ENCODE peak calls at places on chromosomes 12 and 14, in seven cellular contexts. G is HCT116, O is MM.1S, A is tibial artery, P is transverse colon, Q is left ventricle myocardium inferior, S is lower lobe of right lung. Z is an unnamed sample.

GRCh38 chr12:40903040-40903439 is 210.8 kb downstream of the CNTN1 start:
- DNase-seq in A (no peak), O (no peak), Q (no peak), S (no peak), G (no peak), P (no peak), Z (no peak)

GRCh38 chr12:84697141-84697540 is 215.5 kb downstream of the SLC6A15 start:
- DNase-seq in P (no peak), O (no peak), S (no peak), G (no peak), Q (no peak), A (no peak), Z (no peak)

GRCh38 chr14:73746540-73747385 is 32.6 kb upstream of the PNMA1 start:
- DNase-seq in G (no peak), Q (no peak), S (no peak), P (no peak), O (no peak), A (no peak), Z (no peak)

GRCh38 chr12:43696154-43696553 is 62.4 kb downstream of the PUS7L start:
- DNase-seq in G (no peak), Q (no peak), S (no peak), O (no peak), P (no peak), A (no peak), Z (no peak)

GRCh38 chr14:57189070-57189469 is 79.6 kb downstream of the EXOC5 start:
- DNase-seq in P (no peak), G (peak), Q (no peak), O (no peak), S (no peak), A (no peak), Z (no peak)

GRCh38 chr12:48615681-48616080 is 45.8 kb upstream of the LALBA start:
- DNase-seq in A (no peak), G (peak), S (no peak), Q (no peak), O (no peak), P (no peak), Z (no peak)

GRCh38 chr12:15719230-15719629 is 70.0 kb downstream of the EPS8 start:
- DNase-seq in O (no peak), A (no peak), S (no peak), G (no peak), P (no peak), Q (no peak), Z (no peak)

GRCh38 chr12:113136128-113136989 is 798 bp upstream of the RASAL1 start:
- DNase-seq in A (no peak), Q (no peak), G (peak), P (peak), S (peak), O (no peak), Z (no peak)

GRCh38 chr14:89251066-89251465 is 166.0 kb downstream of the FOXN3 start:
- DNase-seq in P (no peak), O (no peak), G (no peak), A (no peak), Q (no peak), S (no peak), Z (no peak)

GRCh38 chr12:74891276-74891675 is 318.4 kb downstream of the KCNC2 start:
- DNase-seq in G (no peak), S (no peak), O (no peak), Q (no peak), A (no peak), P (no peak), Z (no peak)

GRCh38 chr14:30069536-30069935 is 141.9 kb upstream of the PRKD1 start:
- DNase-seq in A (no peak), O (no peak), Q (no peak), S (no peak), P (no peak), G (no peak), Z (no peak)

GRCh38 chr14:67882973-67883372 is 63.4 kb downstream of the RAD51B start:
- DNase-seq in A (no peak), O (no peak), Q (no peak), P (no peak), S (no peak), G (no peak), Z (no peak)

DNA sequence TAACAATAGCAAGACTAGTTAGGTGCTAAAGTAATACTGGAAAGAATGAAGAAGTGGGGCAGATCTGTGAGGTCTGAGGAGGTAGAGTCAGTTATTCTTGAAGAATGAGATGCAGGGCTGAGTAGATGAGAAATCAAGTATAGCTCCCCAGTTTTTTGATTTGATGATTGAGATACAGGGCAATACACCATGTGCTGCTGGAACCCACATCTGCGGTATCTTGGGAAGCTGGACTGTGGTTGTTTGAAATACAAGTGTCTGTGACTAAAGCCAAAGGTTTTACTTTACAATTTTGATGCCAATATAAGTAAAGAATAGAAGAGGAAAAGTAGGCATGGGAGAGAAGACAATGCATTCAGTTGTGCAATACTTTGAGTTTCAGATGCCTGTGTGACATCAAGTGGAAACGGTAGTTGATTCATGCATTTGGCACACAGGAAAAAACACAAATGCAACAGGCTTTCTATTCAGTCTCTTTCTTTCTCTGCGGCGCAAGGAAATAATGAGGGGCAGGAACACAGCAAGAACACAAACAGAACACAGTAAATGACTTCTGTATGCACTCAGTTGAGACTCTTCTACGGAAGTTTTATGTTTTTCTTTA is 190.2 kb upstream of the SLC38A2 start:
- DNase-seq in O (no peak), S (no peak), A (no peak), P (no peak), G (no peak), Q (no peak), Z (no peak)
- H3K4me3 ChIP-seq in O (no peak), S (no peak), A (no peak), P (no peak), G (no peak), Q (no peak), Z (peak)

GRCh38 chr12:67592228-67593011 is 56.1 kb upstream of the DYRK2 start:
- DNase-seq in O (peak), G (peak), P (no peak), S (no peak), Q (no peak), A (no peak), Z (no peak)
- TF ChIP-seq CTCF in O (no peak), G (no peak), P (no peak), S (no peak), Q (no peak), A (no peak), Z (no peak)

DNA sequence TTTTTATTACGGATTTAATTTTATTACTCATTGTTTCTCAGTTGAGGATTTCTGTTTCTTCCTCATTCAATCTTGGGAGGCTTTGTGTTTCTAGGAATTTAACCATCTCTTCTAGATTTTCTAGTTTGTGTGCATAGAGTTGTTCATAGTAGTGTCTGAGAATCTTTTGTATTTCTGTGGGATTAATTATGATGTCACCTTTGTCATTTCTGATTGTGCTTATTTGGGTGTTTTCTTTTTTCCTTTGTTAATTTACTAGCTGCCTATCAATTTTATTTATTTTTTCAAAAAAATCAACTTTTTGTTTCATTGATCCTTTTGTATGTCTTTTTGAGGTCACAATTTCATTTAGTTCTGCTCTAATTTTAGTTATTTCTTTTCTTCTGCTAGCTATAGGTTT is 75.9 kb downstream of the IFNG-AS1 start:
- DNase-seq in P (no peak), S (no peak), O (no peak), Q (no peak), G (no peak), A (no peak), Z (no peak)
- H3K27ac ChIP-seq in P (no peak), S (no peak), O (peak), Q (no peak), G (no peak), A (no peak), Z (no peak)

GRCh38 chr12:83408841-83409240 is 722.1 kb downstream of the TMTC2 start:
- DNase-seq in O (no peak), A (no peak), G (no peak), Q (no peak), S (no peak), P (no peak), Z (no peak)
- H3K4me3 ChIP-seq in O (no peak), A (no peak), G (no peak), Q (no peak), S (no peak), P (no peak), Z (no peak)

DNA sequence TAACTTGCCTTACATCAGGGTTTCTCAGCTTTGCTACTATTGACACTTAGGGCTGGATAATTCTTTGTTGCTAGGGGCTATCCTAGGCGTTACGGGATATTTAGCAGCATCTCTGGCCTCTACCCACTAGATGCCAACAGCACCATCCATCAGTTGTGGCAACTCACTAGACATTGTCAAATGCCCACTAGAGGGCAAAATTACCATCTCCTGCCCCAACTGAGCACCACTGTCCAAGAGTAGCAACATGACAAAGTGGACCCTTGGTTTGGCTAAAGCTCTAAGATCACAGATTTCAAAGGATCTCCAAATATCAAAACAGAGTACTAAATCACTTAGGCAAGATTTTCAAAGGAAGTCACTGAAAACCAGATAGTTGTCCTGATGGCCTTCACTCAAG is 251.7 kb upstream of the TBX3 start:
- DNase-seq in P (no peak), G (no peak), Q (no peak), O (no peak), S (no peak), A (no peak), Z (no peak)
- TF ChIP-seq CTCF in P (no peak), G (peak), Q (peak), O (no peak), S (no peak), A (no peak), Z (no peak)

DNA sequence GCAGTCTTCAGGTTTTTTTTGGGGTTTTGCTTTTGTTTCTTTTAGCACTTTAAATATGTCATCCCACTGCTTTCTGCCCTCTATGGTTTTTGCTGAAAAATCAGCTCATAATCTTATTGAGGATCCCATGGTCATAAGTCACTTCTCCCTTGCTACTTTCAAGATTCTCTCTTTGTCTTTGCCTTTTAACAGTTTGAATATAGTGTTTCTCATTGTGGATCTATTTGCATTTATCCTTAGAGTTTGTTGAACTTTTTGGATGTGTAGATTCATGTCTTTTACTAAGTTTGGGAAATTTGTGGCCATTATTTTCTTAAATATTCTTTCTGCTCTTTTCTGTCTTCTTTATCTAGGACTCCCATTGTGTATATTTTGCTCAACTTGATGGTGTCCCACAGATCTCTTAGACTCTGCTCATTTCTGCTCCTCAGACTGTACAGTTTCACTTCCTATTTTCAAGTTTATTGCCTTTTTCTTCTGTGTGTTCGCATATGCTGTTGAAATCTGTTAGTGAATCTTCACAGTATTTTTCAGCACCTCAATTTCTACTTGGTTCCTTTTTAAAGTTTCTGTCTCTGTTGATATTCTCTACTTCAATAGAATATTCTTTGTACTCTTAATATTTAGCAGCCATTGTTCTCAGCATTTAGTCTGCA is 70.8 kb downstream of the WNK1 start:
- DNase-seq in G (no peak), P (no peak), O (peak), S (no peak), A (no peak), Q (no peak), Z (no peak)
- H3K27ac ChIP-seq in G (no peak), P (no peak), O (peak), S (no peak), A (no peak), Q (no peak), Z (no peak)

DNA sequence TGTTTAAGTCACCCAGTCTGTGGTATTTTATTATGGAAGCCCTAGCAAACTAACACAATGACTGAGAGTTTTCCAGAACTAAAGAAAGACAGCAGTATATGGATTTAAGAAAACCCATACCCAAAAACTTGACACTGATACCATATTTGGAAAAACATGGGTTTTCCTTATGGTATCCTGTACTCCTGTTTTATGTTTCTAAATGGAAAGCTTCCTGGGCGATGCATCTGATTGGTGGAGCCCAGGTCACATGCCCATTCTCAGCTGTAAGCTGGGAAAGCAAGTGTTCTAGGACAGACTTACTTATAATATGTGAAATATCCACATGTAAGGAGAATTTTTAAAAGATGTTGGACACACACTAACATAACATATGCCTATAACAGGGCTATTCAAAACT is 4.5 kb upstream of the RNASE4 start:
- DNase-seq in A (no peak), G (no peak), Q (no peak), O (peak), P (no peak), S (no peak), Z (no peak)
- H3K4me3 ChIP-seq in A (no peak), G (no peak), Q (no peak), O (peak), P (no peak), S (no peak), Z (no peak)

Z was measured in thoracic aorta.